ENCODE peak calls at places on chromosomes 7 and 10, in five cellular contexts. F is tibial artery, L is GM12878, X is colonic mucosa, B is testis. M is an unnamed sample.

GRCh38 chr10:120833222-120833928 is 17.8 kb upstream of the WDR11 start:
- DNase-seq in F (no peak), L (no peak), X (no peak), B (no peak), M (no peak)

GRCh38 chr7:94580601-94581000 is 71.0 kb downstream of the CASD1 start:
- DNase-seq in F (no peak), L (no peak), X (no peak), B (no peak), M (no peak)

GRCh38 chr10:122460891-122461293 is 461 bp upstream of the HTRA1 start:
- DNase-seq in F (no peak), L (no peak), X (no peak), B (no peak), M (no peak)

GRCh38 chr10:132443998-132444876 is 47.2 kb downstream of the PWWP2B start:
- DNase-seq in F (no peak), L (no peak), X (no peak), B (no peak), M (no peak)

GRCh38 chr10:124338276-124338915 is 80.3 kb downstream of the OAT start:
- DNase-seq in F (peak; percentile 19), L (no peak), X (no peak), B (no peak), M (no peak)

GRCh38 chr7:12220321-12221046 is 9.4 kb downstream of the TMEM106B start:
- DNase-seq in F (no peak), L (no peak), X (no peak), B (no peak), M (no peak)

GRCh38 chr7:30285067-30285530 is 702 bp downstream of the ZNRF2 start:
- DNase-seq in F (peak; percentile 68), L (no peak), X (no peak), B (peak; percentile 26), M (peak; percentile 46)

GRCh38 chr7:94400022-94400421 is 5.3 kb downstream of the COL1A2 start:
- DNase-seq in F (no peak), L (no peak), X (no peak), B (no peak), M (no peak)

GRCh38 chr10:4829954-4830353 is 3.9 kb downstream of the AKR1E2 start:
- DNase-seq in F (no peak), L (no peak), X (no peak), B (no peak), M (no peak)

GRCh38 chr7:47539398-47540052 is 42.4 kb downstream of the TNS3 start:
- DNase-seq in F (no peak), L (no peak), X (no peak), B (peak; percentile 64), M (no peak)

GRCh38 chr7:149727541-149728476 is 45.6 kb downstream of the ZNF467 start:
- DNase-seq in F (peak; percentile 54), L (no peak), X (no peak), B (no peak), M (no peak)

GRCh38 chr7:152411389-152411788 is 24.4 kb downstream of the KMT2C start:
- DNase-seq in F (no peak), L (no peak), X (no peak), B (peak; percentile 34), M (no peak)

GRCh38 chr10:6918305-6918704 is 338.2 kb upstream of the PRKCQ start:
- DNase-seq in F (no peak), L (no peak), X (peak; percentile 53), B (peak; percentile 51), M (peak; percentile 62)

GRCh38 chr7:37067961-37068536 is 343.8 kb upstream of the AOAH start:
- DNase-seq in F (no peak), L (peak; percentile 13), X (no peak), B (no peak), M (no peak)

GRCh38 chr10:102159831-102160230 is 7.6 kb downstream of the NOLC1 start:
- DNase-seq in F (no peak), L (no peak), X (no peak), B (no peak), M (no peak)

GRCh38 chr10:11581213-11581612 is 30.2 kb downstream of the USP6NL start:
- DNase-seq in F (no peak), L (no peak), X (no peak), B (no peak), M (no peak)

GRCh38 chr10:34941471-34942357 is 126.6 kb upstream of the PARD3 start:
- DNase-seq in F (no peak), L (no peak), X (no peak), B (no peak), M (no peak)

GRCh38 chr10:78599122-78599853 is 469.5 kb upstream of the ZMIZ1 start:
- DNase-seq in F (no peak), L (no peak), X (no peak), B (no peak), M (no peak)

GRCh38 chr7:1175597-1175966 is 15.6 kb upstream of the ZFAND2A start:
- DNase-seq in F (no peak), L (no peak), X (no peak), B (no peak), M (no peak)

GRCh38 chr7:65448824-65449504 is 75.3 kb downstream of the ZNF92 start:
- DNase-seq in F (no peak), L (no peak), X (no peak), B (no peak), M (no peak)

GRCh38 chr7:54349259-54349658 is 192.9 kb upstream of the VSTM2A start:
- DNase-seq in F (no peak), L (no peak), X (no peak), B (no peak), M (no peak)

GRCh38 chr10:101841826-101842225 is 1.8 kb downstream of the KCNIP2 start:
- DNase-seq in F (no peak), L (no peak), X (no peak), B (no peak), M (peak; percentile 37)

GRCh38 chr7:139990142-139990535 is 72.6 kb downstream of the PARP12 start:
- DNase-seq in F (peak; percentile 40), L (no peak), X (no peak), B (no peak), M (no peak)

GRCh38 chr7:157010588-157011332 is at the start of gene MNX1:
- DNase-seq in F (peak; percentile 45), L (no peak), X (peak; percentile 88), B (peak; percentile 79), M (peak; percentile 91)

GRCh38 chr7:135247746-135248471 is 14.3 kb downstream of the STRA8 start:
- DNase-seq in F (no peak), L (no peak), X (no peak), B (no peak), M (no peak)

GRCh38 chr7:139702811-139703467 is 74.9 kb downstream of the HIPK2 start:
- DNase-seq in F (peak; percentile 60), L (no peak), X (no peak), B (no peak), M (no peak)

GRCh38 chr7:95784796-95785195 is 12.4 kb downstream of the DYNC1I1 start:
- DNase-seq in F (no peak), L (no peak), X (no peak), B (no peak), M (no peak)

GRCh38 chr10:63977329-63977923 is 456.2 kb downstream of the REEP3 start:
- DNase-seq in F (no peak), L (no peak), X (peak; percentile 37), B (peak; percentile 55), M (peak; percentile 60)

GRCh38 chr7:105353752-105354328 is 34.9 kb downstream of the SRPK2 start:
- DNase-seq in F (peak; percentile 74), L (no peak), X (peak; percentile 39), B (peak; percentile 79), M (peak; percentile 23)

GRCh38 chr10:102240467-102241036 is 760 bp downstream of the PITX3 start:
- DNase-seq in F (no peak), L (no peak), X (no peak), B (no peak), M (no peak)

DNA sequence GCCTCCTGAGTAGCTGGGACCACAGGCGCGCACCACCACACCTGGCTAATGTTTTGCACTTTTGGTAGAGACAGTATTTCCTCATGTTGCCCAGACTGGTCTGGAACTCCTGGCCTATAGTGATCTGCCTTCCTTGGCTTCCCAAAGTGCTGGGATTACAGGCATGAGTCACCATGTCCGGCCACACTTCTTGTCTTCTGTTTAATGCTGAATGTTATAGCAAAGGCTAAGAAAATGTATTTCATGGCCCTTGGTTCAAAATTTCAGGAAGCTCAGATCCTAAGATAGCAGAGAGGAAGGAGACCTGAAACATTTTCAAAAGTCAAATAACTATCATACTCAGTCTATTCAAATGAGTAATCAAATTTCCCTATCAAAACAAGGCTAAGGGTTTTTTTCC is 229.6 kb downstream of the BAMBI start:
- DNase-seq in F (no peak), L (no peak), X (no peak), B (no peak), M (no peak)
- TF ChIP-seq CTCF in F (no peak), L (no peak), X (no peak), B (no peak), M (no peak)

DNA sequence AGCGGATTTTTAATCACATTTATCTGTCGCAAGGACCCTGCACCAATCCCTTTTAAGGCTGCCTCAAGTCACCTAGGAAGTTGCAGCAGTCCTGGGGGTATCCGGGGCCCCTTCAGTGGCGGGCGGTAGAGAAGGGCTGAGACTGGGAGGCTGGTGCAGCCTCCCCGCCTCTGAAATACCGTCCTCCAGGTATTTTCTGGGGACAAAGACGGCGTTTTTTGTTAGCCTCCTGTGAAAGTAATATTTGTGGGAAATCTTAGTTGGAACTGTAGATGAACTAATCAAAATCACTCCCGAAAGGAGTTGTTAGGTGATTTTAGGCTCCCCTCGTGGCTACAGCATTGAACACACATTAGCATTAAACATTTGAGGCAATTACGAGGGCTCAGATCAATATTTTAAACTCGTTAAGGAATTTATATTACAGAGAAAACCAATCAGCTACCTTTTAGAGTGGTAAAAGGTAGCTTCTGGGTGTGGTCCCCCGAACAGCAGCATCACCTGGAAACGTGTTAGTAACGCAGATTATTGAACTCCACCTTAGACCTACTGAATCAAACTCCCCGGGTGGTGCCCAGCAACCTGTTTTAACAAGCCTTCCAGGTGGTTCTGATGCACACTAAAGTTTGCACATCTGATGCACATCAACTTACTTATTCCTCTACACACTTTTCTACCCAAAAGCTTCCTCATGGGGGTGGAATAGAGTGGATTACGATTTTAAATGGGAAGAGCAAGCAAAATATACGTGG is 548 bp upstream of the ANXA7 start:
- DNase-seq in F (no peak), L (no peak), X (peak; percentile 64), B (no peak), M (no peak)
- H3K4me3 ChIP-seq in F (peak overlapping the region; percentile 90), L (peak overlapping the region; percentile 84), X (peak overlapping the region; percentile 72), B (peak overlapping the region; percentile 95), M (peak overlapping the region; percentile 95)

DNA sequence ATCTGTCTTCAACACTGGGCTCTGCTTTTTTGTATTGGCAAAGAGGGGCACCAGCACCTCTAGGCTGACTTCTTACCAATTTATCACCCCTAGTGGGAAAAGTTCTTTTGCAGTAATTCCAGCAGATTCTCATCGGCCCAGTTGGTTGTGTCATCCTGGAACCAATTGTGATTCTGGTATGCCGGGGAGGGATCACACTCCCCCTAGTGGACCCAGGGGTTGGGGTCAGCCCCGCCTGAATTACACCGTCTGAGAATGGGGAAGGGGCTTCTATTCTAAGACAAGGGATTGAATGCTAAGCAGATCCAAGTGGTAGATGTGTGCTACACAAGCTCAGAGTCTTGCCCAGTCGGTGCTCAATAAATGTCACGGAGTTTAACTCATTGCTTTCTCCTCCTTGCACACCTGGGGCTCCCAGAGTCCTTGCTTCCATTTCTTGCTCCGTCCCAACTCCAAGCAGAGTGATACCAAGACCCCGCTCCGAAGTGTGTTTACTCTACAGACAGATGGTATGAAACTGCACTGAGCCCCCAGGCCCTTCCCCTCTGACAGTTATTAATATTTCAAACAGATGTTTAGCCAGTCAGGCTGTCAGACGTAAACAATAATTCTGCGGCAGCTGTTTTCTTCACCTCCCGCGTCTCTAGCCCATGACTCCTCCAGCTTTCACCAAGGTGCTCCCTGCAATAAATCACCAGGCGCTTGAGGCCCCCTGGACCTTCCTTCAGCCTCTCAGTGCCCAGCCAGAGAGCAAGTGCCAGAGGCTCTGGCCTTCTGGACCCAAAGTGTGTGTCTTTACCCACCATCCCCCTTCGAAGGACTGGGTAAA is 71.8 kb downstream of the C10orf105 start:
- DNase-seq in F (no peak), L (no peak), X (no peak), B (no peak), M (no peak)
- H3K4me1 ChIP-seq in F (no peaks in the 10 kb centered on the region), L (peaks cover 31% of the 10 kb centered on the region), X (no peaks in the 10 kb centered on the region), B (no peaks in the 10 kb centered on the region), M (no peaks in the 10 kb centered on the region)

GRCh38 chr10:44030132-44030531 is 354.8 kb downstream of the CXCL12 start:
- DNase-seq in F (no peak), L (no peak), X (peak; percentile 3), B (no peak), M (no peak)
- TF ChIP-seq CTCF in F (no peak), L (peak; percentile 65), X (no peak), B (no peak), M (peak; percentile 40)